ENCODE peak calls at places on chromosomes 7 and 10, in seven cellular contexts. One of them, this sample, is unnamed. For H3K4me1, the result is how much of the 10 kb centered on the place peaks cover.

GRCh38 chr10:103397191-103397825 is 882 bp downstream of the PDCD11 start:
- DNase-seq in GM12878: no peak
- DNase-seq in stomach: no peak
- DNase-seq in tibial nerve: no peak
- DNase-seq in mesenchymal stem cell: peak
- DNase-seq in left ventricle myocardium inferior: no peak
- DNase-seq in H9: no peak
- DNase-seq in this sample: no peak

GRCh38 chr7:131480384-131481315 is 75.8 kb downstream of the PODXL start:
- DNase-seq in H9: no peak
- DNase-seq in tibial nerve: no peak
- DNase-seq in left ventricle myocardium inferior: no peak
- DNase-seq in mesenchymal stem cell: peak
- DNase-seq in GM12878: no peak
- DNase-seq in stomach: no peak
- DNase-seq in this sample: peak

GRCh38 chr10:107814865-107815487 is 650.5 kb upstream of the SORCS1 start:
- DNase-seq in tibial nerve: peak
- DNase-seq in left ventricle myocardium inferior: no peak
- DNase-seq in mesenchymal stem cell: peak
- DNase-seq in H9: peak
- DNase-seq in stomach: peak
- DNase-seq in GM12878: peak
- DNase-seq in this sample: peak

GRCh38 chr10:3757638-3758490 is 27.1 kb downstream of the KLF6 start:
- DNase-seq in tibial nerve: no peak
- DNase-seq in mesenchymal stem cell: peak
- DNase-seq in GM12878: peak
- DNase-seq in stomach: no peak
- DNase-seq in H9: peak
- DNase-seq in left ventricle myocardium inferior: no peak
- DNase-seq in this sample: no peak

GRCh38 chr7:70752794-70753241 is 379.1 kb upstream of the GALNT17 start:
- DNase-seq in mesenchymal stem cell: peak
- DNase-seq in GM12878: no peak
- DNase-seq in H9: no peak
- DNase-seq in left ventricle myocardium inferior: no peak
- DNase-seq in tibial nerve: no peak
- DNase-seq in stomach: no peak
- DNase-seq in this sample: peak

GRCh38 chr10:62045765-62046521 is 144.4 kb downstream of the ARID5B start:
- DNase-seq in GM12878: no peak
- DNase-seq in mesenchymal stem cell: peak
- DNase-seq in H9: no peak
- DNase-seq in stomach: no peak
- DNase-seq in left ventricle myocardium inferior: no peak
- DNase-seq in tibial nerve: peak
- DNase-seq in this sample: peak

GRCh38 chr10:132418520-132419416 is 21.8 kb downstream of the PWWP2B start:
- DNase-seq in H9: peak
- DNase-seq in stomach: peak
- DNase-seq in tibial nerve: no peak
- DNase-seq in mesenchymal stem cell: no peak
- DNase-seq in GM12878: no peak
- DNase-seq in left ventricle myocardium inferior: no peak
- DNase-seq in this sample: no peak

GRCh38 chr7:50628469-50629084 is 63.4 kb upstream of the DDC start:
- DNase-seq in H9: peak
- DNase-seq in tibial nerve: no peak
- DNase-seq in mesenchymal stem cell: no peak
- DNase-seq in left ventricle myocardium inferior: no peak
- DNase-seq in GM12878: no peak
- DNase-seq in stomach: no peak
- DNase-seq in this sample: no peak

GRCh38 chr7:133582766-133583523 is 330.1 kb downstream of the EXOC4 start:
- DNase-seq in H9: no peak
- DNase-seq in tibial nerve: no peak
- DNase-seq in stomach: no peak
- DNase-seq in mesenchymal stem cell: peak
- DNase-seq in left ventricle myocardium inferior: no peak
- DNase-seq in GM12878: no peak
- DNase-seq in this sample: peak

GRCh38 chr7:132825932-132826480 is 249.7 kb upstream of the PLXNA4 start:
- DNase-seq in H9: no peak
- DNase-seq in stomach: no peak
- DNase-seq in mesenchymal stem cell: no peak
- DNase-seq in GM12878: no peak
- DNase-seq in tibial nerve: no peak
- DNase-seq in left ventricle myocardium inferior: no peak
- DNase-seq in this sample: peak

GRCh38 chr10:91864744-91865143 is 44.5 kb downstream of the FGFBP3 start:
- DNase-seq in left ventricle myocardium inferior: no peak
- DNase-seq in tibial nerve: no peak
- DNase-seq in GM12878: no peak
- DNase-seq in mesenchymal stem cell: peak
- DNase-seq in H9: no peak
- DNase-seq in stomach: no peak
- DNase-seq in this sample: peak

GRCh38 chr10:97506214-97506991 is 7.7 kb downstream of the UBTD1 start:
- DNase-seq in left ventricle myocardium inferior: no peak
- DNase-seq in H9: no peak
- DNase-seq in mesenchymal stem cell: no peak
- DNase-seq in tibial nerve: no peak
- DNase-seq in stomach: no peak
- DNase-seq in GM12878: no peak
- DNase-seq in this sample: no peak

GRCh38 chr7:41979834-41980307 is 257.1 kb downstream of the GLI3 start:
- DNase-seq in left ventricle myocardium inferior: no peak
- DNase-seq in GM12878: no peak
- DNase-seq in mesenchymal stem cell: peak
- DNase-seq in stomach: no peak
- DNase-seq in tibial nerve: peak
- DNase-seq in H9: peak
- DNase-seq in this sample: no peak

GRCh38 chr7:93051660-93052059 is 66.1 kb downstream of the SAMD9 start:
- DNase-seq in tibial nerve: no peak
- DNase-seq in H9: no peak
- DNase-seq in stomach: no peak
- DNase-seq in mesenchymal stem cell: no peak
- DNase-seq in left ventricle myocardium inferior: no peak
- DNase-seq in GM12878: no peak
- DNase-seq in this sample: no peak

GRCh38 chr10:7988985-7989384 is 65.5 kb upstream of the GATA3 start:
- DNase-seq in GM12878: no peak
- DNase-seq in stomach: no peak
- DNase-seq in left ventricle myocardium inferior: no peak
- DNase-seq in tibial nerve: no peak
- DNase-seq in mesenchymal stem cell: no peak
- DNase-seq in H9: no peak
- DNase-seq in this sample: no peak

GRCh38 chr7:20831451-20831850 is 44.8 kb upstream of the SP8 start:
- DNase-seq in stomach: no peak
- DNase-seq in mesenchymal stem cell: no peak
- DNase-seq in left ventricle myocardium inferior: no peak
- DNase-seq in tibial nerve: no peak
- DNase-seq in GM12878: no peak
- DNase-seq in H9: no peak
- DNase-seq in this sample: no peak

GRCh38 chr7:92297736-92298135 is 52.0 kb downstream of the ANKIB1 start:
- DNase-seq in H9: no peak
- DNase-seq in stomach: no peak
- DNase-seq in tibial nerve: no peak
- DNase-seq in left ventricle myocardium inferior: no peak
- DNase-seq in mesenchymal stem cell: no peak
- DNase-seq in GM12878: no peak
- DNase-seq in this sample: no peak

GRCh38 chr10:90845726-90846125 is 12.1 kb downstream of the HTR7 start:
- DNase-seq in left ventricle myocardium inferior: no peak
- DNase-seq in stomach: no peak
- DNase-seq in H9: no peak
- DNase-seq in tibial nerve: no peak
- DNase-seq in GM12878: no peak
- DNase-seq in mesenchymal stem cell: no peak
- DNase-seq in this sample: no peak

GRCh38 chr10:121698336-121698735 is 100.1 kb upstream of the FGFR2 start:
- DNase-seq in H9: no peak
- DNase-seq in left ventricle myocardium inferior: no peak
- DNase-seq in stomach: no peak
- DNase-seq in GM12878: no peak
- DNase-seq in tibial nerve: no peak
- DNase-seq in mesenchymal stem cell: no peak
- DNase-seq in this sample: peak

GRCh38 chr7:12607134-12607533 is 36.6 kb downstream of the SCIN start:
- DNase-seq in H9: no peak
- DNase-seq in GM12878: no peak
- DNase-seq in tibial nerve: no peak
- DNase-seq in left ventricle myocardium inferior: no peak
- DNase-seq in stomach: no peak
- DNase-seq in mesenchymal stem cell: no peak
- DNase-seq in this sample: no peak

GRCh38 chr10:21976739-21977138 is 26.8 kb downstream of the DNAJC1 start:
- DNase-seq in GM12878: no peak
- DNase-seq in stomach: no peak
- DNase-seq in left ventricle myocardium inferior: no peak
- DNase-seq in H9: peak
- DNase-seq in tibial nerve: no peak
- DNase-seq in mesenchymal stem cell: peak
- DNase-seq in this sample: no peak

GRCh38 chr7:40694991-40695390 is 560.2 kb downstream of the SUGCT start:
- DNase-seq in stomach: no peak
- DNase-seq in left ventricle myocardium inferior: no peak
- DNase-seq in mesenchymal stem cell: no peak
- DNase-seq in H9: no peak
- DNase-seq in GM12878: no peak
- DNase-seq in tibial nerve: no peak
- DNase-seq in this sample: no peak

GRCh38 chr10:4086041-4086886 is 301.3 kb upstream of the KLF6 start:
- DNase-seq in left ventricle myocardium inferior: no peak
- DNase-seq in GM12878: no peak
- DNase-seq in mesenchymal stem cell: no peak
- DNase-seq in tibial nerve: peak
- DNase-seq in stomach: no peak
- DNase-seq in H9: no peak
- DNase-seq in this sample: peak

GRCh38 chr10:14508725-14509124 is 178.0 kb upstream of the FRMD4A start:
- DNase-seq in stomach: no peak
- DNase-seq in GM12878: no peak
- DNase-seq in H9: no peak
- DNase-seq in left ventricle myocardium inferior: no peak
- DNase-seq in tibial nerve: peak
- DNase-seq in mesenchymal stem cell: no peak
- DNase-seq in this sample: no peak

GRCh38 chr7:46072722-46073121 is 151.7 kb upstream of the IGFBP3 start:
- DNase-seq in tibial nerve: no peak
- DNase-seq in mesenchymal stem cell: no peak
- DNase-seq in stomach: no peak
- DNase-seq in H9: no peak
- DNase-seq in left ventricle myocardium inferior: no peak
- DNase-seq in GM12878: peak
- DNase-seq in this sample: peak

GRCh38 chr7:158707610-158708009 is 3.0 kb upstream of the NCAPG2 start:
- DNase-seq in tibial nerve: no peak
- DNase-seq in stomach: no peak
- DNase-seq in mesenchymal stem cell: peak
- DNase-seq in H9: no peak
- DNase-seq in GM12878: no peak
- DNase-seq in left ventricle myocardium inferior: no peak
- DNase-seq in this sample: peak

GRCh38 chr7:25289522-25289921 is 61.2 kb upstream of the NPVF start:
- DNase-seq in H9: no peak
- DNase-seq in stomach: no peak
- DNase-seq in tibial nerve: no peak
- DNase-seq in GM12878: no peak
- DNase-seq in left ventricle myocardium inferior: no peak
- DNase-seq in mesenchymal stem cell: no peak
- DNase-seq in this sample: no peak

GRCh38 chr7:107386543-107386900 is 83.3 kb upstream of the GPR22 start:
- DNase-seq in left ventricle myocardium inferior: no peak
- DNase-seq in stomach: no peak
- DNase-seq in H9: no peak
- DNase-seq in GM12878: no peak
- DNase-seq in mesenchymal stem cell: peak
- DNase-seq in tibial nerve: no peak
- DNase-seq in this sample: no peak

GRCh38 chr10:73647875-73648228 is 6.6 kb upstream of the MYOZ1 start:
- DNase-seq in GM12878: no peak
- DNase-seq in tibial nerve: no peak
- DNase-seq in mesenchymal stem cell: no peak
- DNase-seq in left ventricle myocardium inferior: no peak
- DNase-seq in stomach: no peak
- DNase-seq in H9: no peak
- DNase-seq in this sample: no peak

GRCh38 chr7:80844916-80845315 is 73.9 kb downstream of the SEMA3C start:
- DNase-seq in left ventricle myocardium inferior: no peak
- DNase-seq in GM12878: no peak
- DNase-seq in mesenchymal stem cell: peak
- DNase-seq in H9: no peak
- DNase-seq in stomach: no peak
- DNase-seq in tibial nerve: no peak
- DNase-seq in this sample: no peak

GRCh38 chr10:71877818-71878217 is 26.8 kb upstream of the PSAP start:
- DNase-seq in tibial nerve: no peak
- DNase-seq in mesenchymal stem cell: no peak
- DNase-seq in H9: no peak
- DNase-seq in left ventricle myocardium inferior: no peak
- DNase-seq in stomach: no peak
- DNase-seq in GM12878: no peak
- DNase-seq in this sample: no peak
- H3K4me1 ChIP-seq in tibial nerve: under half
- H3K4me1 ChIP-seq in mesenchymal stem cell: under half
- H3K4me1 ChIP-seq in H9: under half
- H3K4me1 ChIP-seq in left ventricle myocardium inferior: under half
- H3K4me1 ChIP-seq in stomach: under half
- H3K4me1 ChIP-seq in GM12878: under half
- H3K4me1 ChIP-seq in this sample: under half

GRCh38 chr10:44894691-44895090 is 16.4 kb upstream of the TMEM72 start:
- DNase-seq in tibial nerve: no peak
- DNase-seq in stomach: no peak
- DNase-seq in left ventricle myocardium inferior: no peak
- DNase-seq in GM12878: no peak
- DNase-seq in mesenchymal stem cell: no peak
- DNase-seq in H9: no peak
- DNase-seq in this sample: no peak
- H3K4me1 ChIP-seq in tibial nerve: under half
- H3K4me1 ChIP-seq in stomach: under half
- H3K4me1 ChIP-seq in left ventricle myocardium inferior: under half
- H3K4me1 ChIP-seq in GM12878: under half
- H3K4me1 ChIP-seq in mesenchymal stem cell: under half
- H3K4me1 ChIP-seq in H9: under half
- H3K4me1 ChIP-seq in this sample: under half

GRCh38 chr7:620052-620451 is 100.4 kb upstream of the PDGFA start:
- DNase-seq in GM12878: no peak
- DNase-seq in tibial nerve: no peak
- DNase-seq in H9: no peak
- DNase-seq in stomach: no peak
- DNase-seq in left ventricle myocardium inferior: no peak
- DNase-seq in mesenchymal stem cell: peak
- DNase-seq in this sample: peak
- H3K4me1 ChIP-seq in GM12878: under half
- H3K4me1 ChIP-seq in tibial nerve: under half
- H3K4me1 ChIP-seq in H9: under half
- H3K4me1 ChIP-seq in stomach: under half
- H3K4me1 ChIP-seq in left ventricle myocardium inferior: under half
- H3K4me1 ChIP-seq in mesenchymal stem cell: under half
- H3K4me1 ChIP-seq in this sample: under half

GRCh38 chr10:35132727-35133126 is 6.1 kb downstream of the CREM start:
- DNase-seq in left ventricle myocardium inferior: no peak
- DNase-seq in H9: no peak
- DNase-seq in mesenchymal stem cell: no peak
- DNase-seq in GM12878: no peak
- DNase-seq in tibial nerve: no peak
- DNase-seq in stomach: no peak
- DNase-seq in this sample: no peak
- H3K4me1 ChIP-seq in left ventricle myocardium inferior: under half
- H3K4me1 ChIP-seq in H9: under half
- H3K4me1 ChIP-seq in mesenchymal stem cell: under half
- H3K4me1 ChIP-seq in GM12878: under half
- H3K4me1 ChIP-seq in tibial nerve: under half
- H3K4me1 ChIP-seq in stomach: under half
- H3K4me1 ChIP-seq in this sample: under half

This sample was measured in astrocyte.